ENCODE peak calls at places on chromosomes 4 and X, in ten cellular contexts. X, L, E, A, G, M, H, Y, U and F are unnamed samples.

GRCh38 chr4:71187399-71188196 is 151.2 kb upstream of the SLC4A4 start:
- DNase-seq in L (no peak), X (no peak), E (no peak), U (no peak), A (peak; percentile 3), M (peak; percentile 13), H (no peak), G (peak; percentile 8), Y (no peak), F (peak; percentile 37)

GRCh38 chr4:147542229-147542990 is 61.5 kb downstream of the EDNRA start:
- DNase-seq in M (no peak), H (no peak), G (no peak), U (no peak), L (no peak), X (peak; percentile 60), A (peak; percentile 68), E (no peak), Y (no peak), F (no peak)

GRCh38 chr4:157459789-157460188 is 239.3 kb downstream of the GRIA2 start:
- DNase-seq in L (no peak), A (no peak), G (no peak), U (no peak), H (no peak), X (no peak), M (no peak), Y (no peak), E (no peak), F (no peak)

GRCh38 chrX:21528076-21528475 is 130.1 kb downstream of the KLHL34 start:
- DNase-seq in G (no peak), Y (peak; percentile 61), E (no peak), U (peak; percentile 18), M (no peak), L (peak; percentile 36), A (no peak), X (peak; percentile 10), H (no peak), F (no peak)

GRCh38 chr4:187171731-187172339 is 448.2 kb upstream of the FAT1 start:
- DNase-seq in H (peak; percentile 7), U (peak; percentile 4), L (no peak), G (no peak), E (no peak), A (no peak), Y (peak; percentile 1), M (no peak), X (peak; percentile 73), F (no peak)

GRCh38 chr4:13329963-13330362 is 154.2 kb downstream of the RAB28 start:
- DNase-seq in Y (peak; percentile 40), X (peak; percentile 83), G (no peak), M (no peak), L (peak; percentile 26), E (no peak), U (peak; percentile 50), A (peak; percentile 53), H (no peak), F (no peak)

GRCh38 chr4:25320374-25321172 is 8.0 kb downstream of the ZCCHC4 start:
- DNase-seq in X (peak; percentile 98), H (peak; percentile 69), L (peak; percentile 12), U (peak; percentile 78), M (no peak), Y (peak; percentile 87), E (no peak), A (peak; percentile 22), G (no peak), F (no peak)

GRCh38 chrX:1163231-1163630 is 49.2 kb downstream of the CRLF2 start:
- DNase-seq in E (no peak), Y (no peak), A (no peak), U (no peak), L (no peak), G (no peak), M (no peak), X (no peak), H (no peak), F (no peak)

GRCh38 chr4:17763352-17763890 is 18.0 kb downstream of the FAM184B start:
- DNase-seq in E (no peak), H (no peak), A (no peak), X (no peak), M (no peak), L (no peak), Y (no peak), U (no peak), G (no peak), F (no peak)

GRCh38 chrX:41481264-41482109 is 34.3 kb downstream of the NYX start:
- DNase-seq in L (peak; percentile 14), U (no peak), A (peak; percentile 12), Y (no peak), H (no peak), E (no peak), X (peak; percentile 18), M (no peak), G (no peak), F (no peak)

GRCh38 chrX:69231903-69232302 is 66.7 kb upstream of the PJA1 start:
- DNase-seq in U (no peak), H (no peak), X (peak; percentile 53), L (no peak), G (no peak), M (no peak), A (no peak), Y (no peak), E (no peak), F (no peak)

GRCh38 chr4:113293043-113293560 is 243.6 kb downstream of the ANK2 start:
- DNase-seq in A (no peak), L (no peak), Y (no peak), U (peak; percentile 78), G (no peak), H (peak; percentile 10), M (no peak), E (no peak), X (peak; percentile 60), F (no peak)

GRCh38 chr4:123378794-123379193 is 17.8 kb upstream of the SPRY1 start:
- DNase-seq in G (no peak), L (no peak), U (no peak), H (no peak), M (no peak), Y (no peak), E (no peak), X (no peak), A (no peak), F (no peak)

GRCh38 chr4:40940317-40940720 is 190.6 kb downstream of the NSUN7 start:
- DNase-seq in X (peak; percentile 86), A (no peak), M (no peak), L (no peak), Y (no peak), U (peak; percentile 46), G (no peak), H (no peak), E (no peak), F (no peak)

GRCh38 chr4:15961778-15962510 is 1.0 kb downstream of the FGFBP2 start:
- DNase-seq in H (no peak), L (no peak), G (no peak), X (no peak), A (no peak), E (no peak), U (no peak), Y (no peak), M (no peak), F (no peak)

GRCh38 chrX:46381630-46382029 is 163.6 kb downstream of the ZNF674 start:
- DNase-seq in X (peak; percentile 29), Y (peak; percentile 31), L (peak; percentile 49), U (peak; percentile 28), H (no peak), E (no peak), G (no peak), M (no peak), A (peak; percentile 75), F (no peak)

GRCh38 chr4:86048426-86048825 is 311.4 kb downstream of the MAPK10 start:
- DNase-seq in X (peak; percentile 84), U (no peak), L (no peak), A (no peak), G (no peak), M (no peak), Y (peak; percentile 9), H (no peak), E (no peak), F (no peak)

GRCh38 chrX:150229030-150229429 is 134.1 kb upstream of the MAMLD1 start:
- DNase-seq in L (no peak), M (no peak), E (no peak), X (no peak), G (no peak), H (no peak), Y (no peak), A (no peak), U (no peak), F (no peak)

GRCh38 chr4:8871417-8872401 is at the start of gene HMX1:
- DNase-seq in E (no peak), A (peak; percentile 52), X (no peak), U (no peak), M (peak; percentile 50), Y (no peak), H (no peak), L (no peak), G (no peak), F (no peak)

GRCh38 chr4:55258152-55258863 is 87.7 kb upstream of the SRD5A3 start:
- DNase-seq in A (peak; percentile 24), E (no peak), M (no peak), H (no peak), G (no peak), X (peak; percentile 54), L (peak; percentile 92), U (peak; percentile 61), Y (no peak), F (no peak)

GRCh38 chrX:20477836-20478532 is 211.3 kb upstream of the RPS6KA3 start:
- DNase-seq in Y (no peak), X (no peak), G (no peak), U (no peak), L (no peak), E (no peak), H (no peak), A (no peak), M (no peak), F (no peak)

GRCh38 chr4:169231647-169232262 is 39.0 kb downstream of the SH3RF1 start:
- DNase-seq in A (no peak), M (no peak), X (no peak), L (no peak), Y (no peak), E (no peak), G (no peak), H (no peak), U (no peak), F (no peak)

GRCh38 chr4:3256230-3257124 is 7.5 kb downstream of the MSANTD1 start:
- DNase-seq in M (no peak), H (no peak), A (no peak), Y (no peak), E (no peak), X (no peak), U (no peak), L (no peak), G (no peak), F (peak; percentile 15)

GRCh38 chr4:147830987-147831386 is 99.1 kb downstream of the ARHGAP10 start:
- DNase-seq in Y (peak; percentile 67), E (no peak), H (no peak), A (no peak), U (peak; percentile 58), M (no peak), X (peak; percentile 83), G (no peak), L (peak; percentile 71), F (no peak)

GRCh38 chr4:71406459-71406963 is 67.7 kb downstream of the SLC4A4 start:
- DNase-seq in G (no peak), U (peak; percentile 11), H (no peak), Y (peak; percentile 54), M (no peak), A (peak; percentile 36), X (peak; percentile 52), L (no peak), E (no peak), F (no peak)